ENCODE peak calls at places on chromosomes 5 and 9, in seven cellular contexts. P, G, Y, A, J, O and S are unnamed samples. For H3K9me3, the result is how much of the 10 kb centered on the place peaks cover.

GRCh38 chr9:124482431-124483031 is 24.7 kb downstream of the NR5A1 start:
- DNase-seq in G (no peak), O (no peak), J (no peak), A (no peak), P (no peak), Y (no peak), S (no peak)

GRCh38 chr5:14581333-14581890 is at the start of gene OTULINL:
- DNase-seq in Y (peak), J (no peak), G (peak), O (peak), P (peak), A (peak), S (peak)

GRCh38 chr5:124660229-124661093 is 86.0 kb downstream of the ZNF608 start:
- DNase-seq in J (no peak), G (no peak), A (no peak), O (no peak), Y (no peak), P (no peak), S (peak)

GRCh38 chr5:154273028-154273617 is 82.6 kb downstream of the GALNT10 start:
- DNase-seq in Y (peak), A (no peak), O (no peak), G (no peak), J (no peak), P (no peak), S (no peak)

GRCh38 chr9:114869845-114870244 is 60.5 kb downstream of the TNFSF8 start:
- DNase-seq in G (no peak), A (peak), Y (no peak), O (no peak), J (no peak), P (peak), S (no peak)

GRCh38 chr9:124780060-124780756 is 3.3 kb downstream of the OLFML2A start:
- DNase-seq in P (no peak), O (no peak), G (peak), Y (no peak), J (no peak), A (peak), S (peak)

GRCh38 chr5:120599576-120599975 is 135.5 kb downstream of the PRR16 start:
- DNase-seq in G (no peak), A (no peak), P (no peak), Y (no peak), J (no peak), O (no peak), S (peak)

GRCh38 chr5:126591549-126591948 is 3.5 kb downstream of the ALDH7A1 start:
- DNase-seq in P (no peak), J (no peak), O (no peak), Y (no peak), A (no peak), G (no peak), S (no peak)

GRCh38 chr5:73963021-73963420 is 337.0 kb downstream of the ARHGEF28 start:
- DNase-seq in Y (no peak), P (no peak), G (no peak), J (no peak), A (no peak), O (no peak), S (no peak)

GRCh38 chr5:80569961-80570786 is at the start of gene ANKRD34B:
- DNase-seq in J (no peak), O (no peak), Y (no peak), P (no peak), A (no peak), G (no peak), S (peak)

GRCh38 chr5:58974601-58975000 is 391.7 kb downstream of the RAB3C start:
- DNase-seq in J (no peak), A (no peak), P (no peak), Y (no peak), G (no peak), O (no peak), S (no peak)

GRCh38 chr9:108363321-108363720 is 492.5 kb downstream of the ACTL7B start:
- DNase-seq in Y (no peak), O (no peak), J (no peak), A (no peak), G (no peak), P (no peak), S (no peak)

GRCh38 chr5:93092349-93093105 is 488.5 kb downstream of the NR2F1-AS1 start:
- DNase-seq in A (no peak), P (no peak), G (no peak), Y (no peak), J (no peak), O (no peak), S (no peak)
- TF ChIP-seq CTCF in A (no peak), P (no peak), G (peak), Y (no peak), J (peak), O (no peak), S (no peak)

GRCh38 chr5:180216646-180217171 is 7.7 kb upstream of the RASGEF1C start:
- DNase-seq in Y (no peak), A (no peak), G (no peak), P (no peak), J (no peak), O (no peak), S (no peak)
- H3K9me3 ChIP-seq in Y (under half), A (under half), G (half or more), P (under half), J (under half), O (under half), S (under half)

DNA sequence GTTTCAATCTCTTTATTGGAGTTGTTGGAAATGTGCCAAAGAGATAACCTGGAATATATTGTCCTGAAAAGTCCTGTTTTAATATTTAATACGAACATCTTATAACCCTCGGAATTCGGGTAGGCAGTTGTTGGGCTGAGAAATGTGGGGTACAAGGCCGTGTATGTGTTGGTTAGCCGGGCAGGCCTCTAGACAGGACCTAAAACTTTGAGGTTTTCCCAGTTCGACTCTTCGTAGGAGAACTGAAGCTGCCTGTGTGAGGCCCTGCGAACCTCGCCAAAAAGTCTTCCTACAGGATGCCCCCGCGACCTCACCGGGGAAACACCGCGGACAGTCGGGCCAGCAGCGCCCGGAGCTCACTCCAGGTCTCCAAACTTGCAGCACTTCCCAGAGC is 583 bp upstream of the TJP2 start:
- DNase-seq in J (no peak), G (no peak), A (no peak), O (no peak), P (no peak), Y (peak), S (no peak)
- H3K4me3 ChIP-seq in J (peak), G (peak), A (no peak), O (no peak), P (peak), Y (peak), S (peak)

GRCh38 chr5:174903333-174903732 is 179.0 kb downstream of the MSX2 start:
- DNase-seq in J (no peak), P (no peak), A (no peak), Y (no peak), G (no peak), O (peak), S (no peak)
- TF ChIP-seq CTCF in J (peak), P (no peak), A (no peak), Y (no peak), G (no peak), O (peak), S (no peak)